ENCODE peak calls at places on chromosomes 13 and 19, in six cellular contexts. A, W, X, Q, E and S are unnamed samples.

GRCh38 chr19:23571175-23571574 is 115.8 kb downstream of the ZNF675 start:
- DNase-seq in A (no peak), W (no peak), X (no peak), Q (no peak), E (no peak), S (no peak)

GRCh38 chr19:45528149-45528743 is 21.0 kb downstream of the VASP start:
- DNase-seq in A (no peak), W (no peak), X (peak), Q (no peak), E (no peak), S (no peak)

GRCh38 chr19:48698046-48698445 is 2.3 kb downstream of the FUT2 start:
- DNase-seq in A (no peak), W (peak), X (no peak), Q (no peak), E (no peak), S (no peak)

GRCh38 chr13:69948016-69948415 is 159.6 kb upstream of the ATXN8OS start:
- DNase-seq in A (no peak), W (no peak), X (peak), Q (no peak), E (no peak), S (no peak)

GRCh38 chr13:26024558-26024957 is 27.3 kb downstream of the SHISA2 start:
- DNase-seq in A (no peak), W (no peak), X (no peak), Q (no peak), E (no peak), S (no peak)

GRCh38 chr13:69108486-69108885 is 999.1 kb upstream of the ATXN8OS start:
- DNase-seq in A (no peak), W (no peak), X (no peak), Q (no peak), E (no peak), S (no peak)

GRCh38 chr13:48155850-48156249 is 60.9 kb upstream of the MED4 start:
- DNase-seq in A (peak), W (no peak), X (peak), Q (no peak), E (no peak), S (no peak)

GRCh38 chr19:45294291-45295029 is 28.2 kb downstream of the CKM start:
- DNase-seq in A (no peak), W (no peak), X (no peak), Q (no peak), E (no peak), S (no peak)

GRCh38 chr19:55189424-55189823 is 9.3 kb upstream of the SYT5 start:
- DNase-seq in A (peak), W (no peak), X (no peak), Q (peak), E (peak), S (no peak)

GRCh38 chr13:23450340-23451046 is 17.0 kb upstream of the SACS start:
- DNase-seq in A (no peak), W (peak), X (peak), Q (no peak), E (no peak), S (no peak)

GRCh38 chr13:45718063-45718462 is 15.9 kb downstream of the CBY2 start:
- DNase-seq in A (no peak), W (peak), X (no peak), Q (no peak), E (no peak), S (no peak)

GRCh38 chr19:5111051-5111450 is 142.1 kb downstream of the KDM4B start:
- DNase-seq in A (no peak), W (no peak), X (no peak), Q (no peak), E (no peak), S (no peak)

GRCh38 chr13:43368003-43368402 is 344.6 kb downstream of the DNAJC15 start:
- DNase-seq in A (no peak), W (no peak), X (no peak), Q (no peak), E (no peak), S (no peak)

GRCh38 chr13:110828705-110829104 is 86.2 kb downstream of the ANKRD10 start:
- DNase-seq in A (no peak), W (no peak), X (no peak), Q (no peak), E (no peak), S (no peak)

GRCh38 chr19:29878973-29879654 is 62.9 kb upstream of the URI1 start:
- DNase-seq in A (peak), W (peak), X (no peak), Q (peak), E (no peak), S (no peak)

GRCh38 chr13:110183925-110184324 is 123.0 kb downstream of the COL4A1 start:
- DNase-seq in A (no peak), W (no peak), X (no peak), Q (no peak), E (no peak), S (no peak)

GRCh38 chr19:31170046-31170445 is 179.2 kb downstream of the TSHZ3 start:
- DNase-seq in A (no peak), W (no peak), X (no peak), Q (no peak), E (no peak), S (no peak)

GRCh38 chr19:33647146-33647545 is 25.4 kb downstream of the CHST8 start:
- DNase-seq in A (no peak), W (no peak), X (no peak), Q (no peak), E (no peak), S (peak)

GRCh38 chr19:28727133-28727834 is 485.7 kb downstream of the UQCRFS1 start:
- DNase-seq in A (no peak), W (peak), X (no peak), Q (peak), E (no peak), S (no peak)

GRCh38 chr13:102400619-102401125 is 1.2 kb downstream of the FGF14 start:
- DNase-seq in A (no peak), W (no peak), X (no peak), Q (peak), E (no peak), S (no peak)

GRCh38 chr13:79194272-79194671 is 211.8 kb downstream of the RBM26 start:
- DNase-seq in A (no peak), W (no peak), X (no peak), Q (no peak), E (no peak), S (no peak)

GRCh38 chr19:35868172-35868822 is at the start of gene APLP1:
- DNase-seq in A (no peak), W (peak), X (peak), Q (peak), E (no peak), S (no peak)